ENCODE peak calls at places on chromosomes 11 and 22, in seven cellular contexts. H is pancreas; E is CD4-positive, alpha-beta memory T cell; V is heart left ventricle; S is mesendoderm; B is ascending aorta; D is osteoblast. K is an unnamed sample. For H3K4me1, the result is how much of the 10 kb centered on the place peaks cover.

GRCh38 chr11:34827239-34827638 is 88.9 kb downstream of the APIP start:
- DNase-seq in H (no peak), E (no peak), V (no peak), S (no peak), B (no peak), D (no peak), K (no peak)

GRCh38 chr11:44437122-44437521 is 127.2 kb upstream of the ALX4 start:
- DNase-seq in H (no peak), E (no peak), V (peak), S (no peak), B (no peak), D (no peak), K (no peak)

GRCh38 chr22:35432226-35432905 is 32.4 kb downstream of the MCM5 start:
- DNase-seq in H (no peak), E (no peak), V (no peak), S (no peak), B (no peak), D (no peak), K (no peak)

GRCh38 chr22:39595622-39596182 is 25.1 kb downstream of the CACNA1I start:
- DNase-seq in H (no peak), E (no peak), V (no peak), S (peak), B (no peak), D (peak), K (no peak)

GRCh38 chr11:74417379-74417804 is 19.2 kb upstream of the PGM2L1 start:
- DNase-seq in H (no peak), E (peak), V (no peak), S (peak), B (no peak), D (no peak), K (peak)

GRCh38 chr11:69073445-69073844 is 24.7 kb downstream of the TPCN2 start:
- DNase-seq in H (no peak), E (no peak), V (no peak), S (no peak), B (no peak), D (no peak), K (no peak)

GRCh38 chr11:8697056-8697455 is 14.5 kb downstream of the RPL27A start:
- DNase-seq in H (no peak), E (no peak), V (no peak), S (no peak), B (no peak), D (no peak), K (no peak)

GRCh38 chr11:19952101-19952605 is 208.1 kb downstream of the DBX1 start:
- DNase-seq in H (no peak), E (no peak), V (no peak), S (peak), B (no peak), D (no peak), K (peak)

GRCh38 chr11:12042215-12042676 is 33.8 kb upstream of the DKK3 start:
- DNase-seq in H (no peak), E (no peak), V (no peak), S (peak), B (no peak), D (peak), K (peak)

GRCh38 chr22:28017859-28018258 is 98.8 kb upstream of the PITPNB start:
- DNase-seq in H (peak), E (no peak), V (no peak), S (no peak), B (no peak), D (peak), K (no peak)

GRCh38 chr22:27331526-27332281 is 469.9 kb downstream of the MN1 start:
- DNase-seq in H (peak), E (no peak), V (peak), S (peak), B (peak), D (peak), K (no peak)

GRCh38 chr11:7575841-7576451 is 62.1 kb downstream of the PPFIBP2 start:
- DNase-seq in H (no peak), E (no peak), V (no peak), S (peak), B (no peak), D (no peak), K (peak)

GRCh38 chr22:38436629-38437395 is 18.2 kb downstream of the KCNJ4 start:
- DNase-seq in H (no peak), E (no peak), V (peak), S (no peak), B (no peak), D (no peak), K (no peak)

GRCh38 chr11:63444181-63444580 is 46.8 kb downstream of the PLAAT5 start:
- DNase-seq in H (no peak), E (no peak), V (no peak), S (no peak), B (no peak), D (no peak), K (peak)

GRCh38 chr11:28649922-28650321 is 541.7 kb downstream of the METTL15 start:
- DNase-seq in H (no peak), E (no peak), V (no peak), S (no peak), B (no peak), D (no peak), K (no peak)

GRCh38 chr11:34724973-34725372 is 104.1 kb downstream of the EHF start:
- DNase-seq in H (no peak), E (no peak), V (no peak), S (no peak), B (no peak), D (no peak), K (no peak)

GRCh38 chr11:83007909-83008580 is 63.7 kb downstream of the RAB30 start:
- DNase-seq in H (peak), E (no peak), V (peak), S (peak), B (no peak), D (peak), K (no peak)

GRCh38 chr11:8584096-8584495 is 9.9 kb downstream of the STK33 start:
- DNase-seq in H (no peak), E (no peak), V (no peak), S (no peak), B (no peak), D (no peak), K (no peak)

GRCh38 chr22:24244144-24244787 is 616 bp downstream of the GGT5 start:
- DNase-seq in H (no peak), E (no peak), V (peak), S (no peak), B (no peak), D (no peak), K (no peak)

GRCh38 chr11:87137711-87138110 is 100.0 kb downstream of the TMEM135 start:
- DNase-seq in H (no peak), E (no peak), V (no peak), S (no peak), B (no peak), D (peak), K (peak)

GRCh38 chr11:44624761-44625221 is 59.3 kb downstream of the CD82 start:
- DNase-seq in H (peak), E (no peak), V (no peak), S (no peak), B (no peak), D (no peak), K (no peak)

GRCh38 chr11:63020671-63021255 is 5.1 kb upstream of the SLC22A8 start:
- DNase-seq in H (no peak), E (no peak), V (no peak), S (peak), B (no peak), D (no peak), K (no peak)

GRCh38 chr22:36331912-36332622 is 55.7 kb downstream of the MYH9 start:
- DNase-seq in H (no peak), E (peak), V (peak), S (peak), B (no peak), D (peak), K (peak)

GRCh38 chr22:30210235-30210831 is 36.2 kb downstream of the LIF start:
- DNase-seq in H (no peak), E (no peak), V (peak), S (peak), B (no peak), D (peak), K (peak)

GRCh38 chr22:16963189-16963945 is 44.7 kb downstream of the GAB4 start:
- DNase-seq in H (no peak), E (no peak), V (no peak), S (no peak), B (no peak), D (peak), K (peak)

GRCh38 chr22:26658671-26659478 is 1.5 kb downstream of the MIAT start:
- DNase-seq in H (no peak), E (peak), V (no peak), S (peak), B (no peak), D (peak), K (peak)

GRCh38 chr11:18771266-18772035 is 20.1 kb downstream of the PTPN5 start:
- DNase-seq in H (no peak), E (no peak), V (no peak), S (no peak), B (no peak), D (no peak), K (no peak)

GRCh38 chr11:12886508-12886907 is 122.6 kb upstream of the RASSF10 start:
- DNase-seq in H (no peak), E (no peak), V (no peak), S (no peak), B (no peak), D (no peak), K (no peak)

GRCh38 chr11:46247664-46248063 is 29.8 kb upstream of the CREB3L1 start:
- DNase-seq in H (peak), E (peak), V (no peak), S (peak), B (no peak), D (no peak), K (no peak)

GRCh38 chr11:108025387-108026080 is 16.8 kb downstream of the CUL5 start:
- DNase-seq in H (no peak), E (no peak), V (no peak), S (no peak), B (no peak), D (no peak), K (no peak)

GRCh38 chr11:86814775-86815174 is 14.4 kb downstream of the PRSS23 start:
- DNase-seq in H (no peak), E (no peak), V (no peak), S (no peak), B (no peak), D (no peak), K (no peak)

GRCh38 chr11:96506953-96507354 is 117.1 kb downstream of the JRKL start:
- DNase-seq in H (no peak), E (no peak), V (no peak), S (no peak), B (no peak), D (no peak), K (peak)

GRCh38 chr11:118641463-118642019 is 34.1 kb downstream of the PHLDB1 start:
- DNase-seq in H (peak), E (no peak), V (no peak), S (no peak), B (no peak), D (no peak), K (no peak)

GRCh38 chr11:45078236-45079074 is 68.0 kb upstream of the PRDM11 start:
- DNase-seq in H (no peak), E (no peak), V (peak), S (no peak), B (no peak), D (no peak), K (no peak)

GRCh38 chr11:28878025-28878424 is 769.8 kb downstream of the METTL15 start:
- DNase-seq in H (no peak), E (no peak), V (no peak), S (no peak), B (no peak), D (no peak), K (no peak)

GRCh38 chr22:28019881-28020861 is 101.1 kb upstream of the PITPNB start:
- DNase-seq in H (peak), E (peak), V (peak), S (peak), B (no peak), D (peak), K (peak)

GRCh38 chr11:11081786-11082185 is 223.9 kb upstream of the ZBED5 start:
- DNase-seq in H (no peak), E (no peak), V (no peak), S (peak), B (no peak), D (no peak), K (no peak)

GRCh38 chr11:111303476-111303875 is 5.1 kb downstream of the POU2AF3 start:
- DNase-seq in H (peak), E (no peak), V (no peak), S (no peak), B (no peak), D (peak), K (no peak)

GRCh38 chr11:2309251-2310072 is 7.6 kb downstream of the TSPAN32 start:
- DNase-seq in H (peak), E (no peak), V (no peak), S (no peak), B (no peak), D (peak), K (no peak)
- H3K4me1 ChIP-seq in H (under half), E (under half), V (under half), S (under half), B (under half), D (under half), K (half or more)

DNA sequence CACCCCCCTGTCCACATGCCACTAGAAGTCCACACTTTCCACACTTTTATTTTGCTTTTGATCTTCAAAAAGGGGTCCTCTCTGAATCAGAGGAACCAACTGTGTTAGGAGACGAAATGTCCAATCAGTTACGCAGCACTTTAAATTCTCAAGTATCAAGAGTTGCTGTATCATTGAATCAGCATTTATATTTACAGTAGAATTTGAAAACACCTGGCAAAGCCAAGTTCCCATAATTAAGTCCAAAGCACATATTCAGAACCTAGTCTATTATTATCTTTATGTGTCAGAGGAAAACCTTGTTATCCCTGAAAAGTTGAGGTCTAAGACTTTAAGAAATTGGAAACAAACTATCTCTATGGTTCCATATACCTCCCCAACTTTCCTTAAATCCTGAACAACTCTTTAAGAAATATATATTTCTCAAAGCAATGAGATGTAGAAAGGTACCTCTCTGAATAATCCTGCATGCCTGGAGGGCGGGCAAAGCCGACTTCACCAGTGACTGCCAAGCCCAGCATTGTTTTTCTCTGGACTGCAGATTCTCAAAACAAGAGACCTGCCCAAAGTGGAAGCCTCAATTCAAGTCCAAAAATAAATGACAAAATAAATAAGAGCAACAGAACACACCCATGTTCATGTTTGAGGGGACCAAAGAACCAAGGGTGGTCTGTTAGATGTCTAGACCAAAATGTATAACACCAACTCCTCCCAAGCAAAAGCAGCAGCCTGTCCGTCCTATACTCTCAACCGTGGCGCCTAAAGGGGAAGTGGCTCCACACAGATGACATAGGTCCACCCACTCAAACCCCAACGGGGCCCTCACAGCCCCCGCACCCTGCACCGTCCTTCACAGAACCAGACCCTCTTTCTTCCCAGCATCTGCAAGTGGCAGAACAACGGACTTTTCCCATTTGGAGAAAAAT is 76.0 kb upstream of the ARFGAP3 start:
- DNase-seq in H (no peak), E (no peak), V (peak), S (no peak), B (no peak), D (peak), K (no peak)
- H3K4me1 ChIP-seq in H (half or more), E (under half), V (under half), S (under half), B (half or more), D (half or more), K (half or more)

GRCh38 chr11:61654397-61654829 is 25.8 kb upstream of the DAGLA start:
- DNase-seq in H (peak), E (no peak), V (peak), S (no peak), B (no peak), D (no peak), K (no peak)
- H3K4me1 ChIP-seq in H (under half), E (under half), V (under half), S (under half), B (under half), D (under half), K (under half)

GRCh38 chr22:44748524-44748923 is 3.9 kb upstream of the ARHGAP8 start:
- DNase-seq in H (no peak), E (no peak), V (no peak), S (no peak), B (no peak), D (no peak), K (no peak)
- H3K4me1 ChIP-seq in H (under half), E (under half), V (under half), S (under half), B (under half), D (under half), K (under half)

GRCh38 chr11:72971211-72971610 is 157.0 kb downstream of the ATG16L2 start:
- DNase-seq in H (no peak), E (no peak), V (no peak), S (no peak), B (no peak), D (no peak), K (no peak)
- H3K4me1 ChIP-seq in H (under half), E (under half), V (under half), S (under half), B (under half), D (half or more), K (under half)

GRCh38 chr22:22022977-22023534 is 40.5 kb upstream of the TOP3B start:
- DNase-seq in H (no peak), E (no peak), V (no peak), S (no peak), B (no peak), D (no peak), K (no peak)
- H3K4me1 ChIP-seq in H (under half), E (under half), V (under half), S (under half), B (under half), D (under half), K (under half)

GRCh38 chr11:128727811-128728431 is 34.0 kb downstream of the FLI1 start:
- DNase-seq in H (no peak), E (no peak), V (no peak), S (no peak), B (no peak), D (no peak), K (no peak)

GRCh38 chr11:128725630-128726461 is 32.0 kb downstream of the FLI1 start:
- DNase-seq in H (no peak), E (peak), V (no peak), S (no peak), B (no peak), D (no peak), K (no peak)

GRCh38 chr11:128727320-128727719 is 33.4 kb downstream of the FLI1 start:
- DNase-seq in H (no peak), E (no peak), V (no peak), S (no peak), B (no peak), D (no peak), K (no peak)

GRCh38 chr11:128726464-128727139 is 32.7 kb downstream of the FLI1 start:
- DNase-seq in H (no peak), E (peak), V (no peak), S (no peak), B (no peak), D (no peak), K (no peak)

DNA sequence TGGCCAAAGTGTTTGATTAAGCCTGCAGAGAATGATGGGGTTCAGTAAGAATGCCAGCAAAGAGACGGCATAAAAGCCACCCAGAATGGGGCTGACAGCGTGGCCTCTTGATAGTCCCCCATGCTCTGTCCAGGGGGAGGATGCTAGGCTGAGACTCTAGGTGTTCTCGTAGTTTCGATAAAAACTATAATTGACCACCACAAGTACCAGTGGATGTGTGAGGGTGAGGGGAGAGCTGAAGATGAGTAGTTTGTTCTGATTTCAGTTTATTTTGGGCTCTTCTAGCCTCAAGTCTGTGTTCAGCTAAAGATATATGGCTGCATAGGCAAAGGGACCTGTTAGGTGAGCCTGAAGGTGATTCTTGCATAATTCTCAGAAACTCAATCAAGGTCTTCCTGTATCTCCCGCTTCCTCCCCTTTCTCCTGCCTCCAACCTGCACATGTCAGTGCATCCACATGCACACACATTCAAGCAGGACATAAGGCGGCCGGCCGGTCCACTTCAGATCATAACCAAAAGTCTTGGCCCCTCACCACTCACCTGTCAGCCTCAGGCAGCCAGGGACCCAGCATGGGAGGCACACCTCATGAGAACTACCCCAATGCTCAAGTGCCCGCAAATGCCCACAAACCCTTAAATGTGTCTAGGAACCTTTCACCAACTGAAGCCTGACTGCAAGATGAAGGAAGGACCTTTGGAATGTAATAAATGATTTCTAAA is 31.2 kb downstream of the FLI1 start:
- DNase-seq in H (no peak), E (no peak), V (no peak), S (no peak), B (no peak), D (no peak), K (no peak)
- H3K4me1 ChIP-seq in H (under half), E (half or more), V (under half), S (under half), B (under half), D (under half), K (under half)

GRCh38 chr11:1888347-1888753 is 3.3 kb downstream of the PRR33 start:
- DNase-seq in H (no peak), E (no peak), V (peak), S (no peak), B (no peak), D (peak), K (no peak)
- H3K4me1 ChIP-seq in H (under half), E (under half), V (under half), S (under half), B (under half), D (under half), K (under half)

GRCh38 chr22:46801331-46801811 is 38.9 kb downstream of the TBC1D22A start:
- DNase-seq in H (no peak), E (no peak), V (no peak), S (no peak), B (no peak), D (no peak), K (no peak)
- H3K4me1 ChIP-seq in H (under half), E (under half), V (under half), S (under half), B (under half), D (under half), K (under half)

K was measured in SJSA1.